ENCODE peak calls at places on chromosomes 16 and 17, in six cellular contexts. K is HFFc6; B is colonic mucosa; N is thoracic aorta; M is activated naive CD4-positive, alpha-beta T cell; O is activated CD4-positive, alpha-beta T cell treated with anti-CD3 and anti-CD28 coated beads for 48 hours. A is an unnamed sample.

GRCh38 chr16:51756447-51757123 is 605.5 kb upstream of the SALL1 start:
- DNase-seq in K (no peak), B (no peak), N (no peak), M (no peak), O (no peak), A (no peak)

GRCh38 chr16:68357923-68358322 is 47.1 kb downstream of the PRMT7 start:
- DNase-seq in K (no peak), B (no peak), N (no peak), M (no peak), O (no peak), A (no peak)

GRCh38 chr16:23408242-23409201 is 44.5 kb downstream of the COG7 start:
- DNase-seq in K (peak), B (peak), N (no peak), M (no peak), O (no peak), A (peak)

GRCh38 chr16:67248401-67249177 is at the start of gene SLC9A5:
- DNase-seq in K (no peak), B (no peak), N (no peak), M (no peak), O (peak), A (peak)

GRCh38 chr16:86530251-86531192 is 20.2 kb downstream of the FOXF1 start:
- DNase-seq in K (no peak), B (no peak), N (no peak), M (no peak), O (no peak), A (no peak)

GRCh38 chr16:81745704-81746558 is 33.2 kb upstream of the PLCG2 start:
- DNase-seq in K (peak), B (peak), N (no peak), M (peak), O (peak), A (peak)

GRCh38 chr16:2692948-2693651 is 10.8 kb downstream of the KCTD5 start:
- DNase-seq in K (no peak), B (no peak), N (no peak), M (no peak), O (no peak), A (no peak)

GRCh38 chr16:3073448-3073847 is 8.0 kb downstream of the IL32 start:
- DNase-seq in K (no peak), B (no peak), N (no peak), M (no peak), O (no peak), A (no peak)

GRCh38 chr16:3861808-3862451 is 18.6 kb downstream of the CREBBP start:
- DNase-seq in K (no peak), B (no peak), N (no peak), M (no peak), O (no peak), A (no peak)

GRCh38 chr16:89170346-89171215 is 967 bp upstream of the CDH15 start:
- DNase-seq in K (no peak), B (peak), N (no peak), M (no peak), O (peak), A (peak)

GRCh38 chr16:50323335-50324011 is 45.3 kb downstream of the BRD7 start:
- DNase-seq in K (peak), B (no peak), N (no peak), M (no peak), O (no peak), A (peak)

GRCh38 chr16:24428751-24429150 is 110.6 kb upstream of the RBBP6 start:
- DNase-seq in K (no peak), B (peak), N (no peak), M (no peak), O (no peak), A (no peak)

GRCh38 chr17:5272313-5272712 is 9.8 kb upstream of the RABEP1 start:
- DNase-seq in K (no peak), B (no peak), N (no peak), M (no peak), O (peak), A (no peak)

GRCh38 chr16:68475071-68475470 is 26.8 kb upstream of the SMPD3 start:
- DNase-seq in K (no peak), B (no peak), N (no peak), M (no peak), O (no peak), A (no peak)

GRCh38 chr17:50173335-50173941 is 7.6 kb downstream of the SGCA start:
- DNase-seq in K (peak), B (no peak), N (no peak), M (no peak), O (no peak), A (no peak)

GRCh38 chr17:28046034-28046825 is 3.8 kb downstream of the NLK start:
- DNase-seq in K (no peak), B (no peak), N (no peak), M (no peak), O (no peak), A (no peak)